ENCODE peak calls at places on chromosomes 11 and 22, in seven cellular contexts. R, S, F, H, L, E and Z are unnamed samples.

GRCh38 chr11:128579790-128580504 is 7.4 kb downstream of the ETS1 start:
- DNase-seq in R (peak; percentile 88), S (no peak), F (no peak), H (no peak), L (no peak), E (no peak), Z (peak; percentile 81)

GRCh38 chr11:79309402-79309801 is 131.4 kb downstream of the TENM4 start:
- DNase-seq in R (no peak), S (no peak), F (no peak), H (no peak), L (no peak), E (no peak), Z (no peak)

GRCh38 chr22:35098921-35099320 is 33.0 kb downstream of the ISX start:
- DNase-seq in R (no peak), S (no peak), F (no peak), H (no peak), L (no peak), E (no peak), Z (no peak)

GRCh38 chr11:1832181-1832988 is 2.4 kb upstream of the SYT8 start:
- DNase-seq in R (peak; percentile 25), S (peak; percentile 78), F (no peak), H (peak; percentile 68), L (no peak), E (no peak), Z (no peak)

GRCh38 chr11:69572861-69573260 is 68.1 kb upstream of the CCND1 start:
- DNase-seq in R (no peak), S (no peak), F (no peak), H (no peak), L (no peak), E (no peak), Z (no peak)

GRCh38 chr11:95453616-95454118 is 222.7 kb upstream of the SESN3 start:
- DNase-seq in R (peak; percentile 56), S (no peak), F (no peak), H (no peak), L (no peak), E (no peak), Z (peak; percentile 87)

GRCh38 chr11:35579557-35580396 is 38.5 kb upstream of the FJX1 start:
- DNase-seq in R (peak; percentile 71), S (peak; percentile 42), F (peak; percentile 44), H (no peak), L (peak; percentile 95), E (peak; percentile 86), Z (peak; percentile 89)

GRCh38 chr11:107898270-107898669 is 30.0 kb upstream of the RAB39A start:
- DNase-seq in R (peak; percentile 49), S (peak; percentile 11), F (no peak), H (no peak), L (peak; percentile 41), E (peak; percentile 22), Z (peak; percentile 66)

GRCh38 chr11:115197433-115197832 is 306.8 kb downstream of the CADM1 start:
- DNase-seq in R (peak; percentile 82), S (no peak), F (no peak), H (no peak), L (no peak), E (no peak), Z (no peak)

GRCh38 chr22:19884954-19885751 is 30.5 kb upstream of the GNB1L start:
- DNase-seq in R (no peak), S (no peak), F (no peak), H (no peak), L (peak; percentile 87), E (no peak), Z (no peak)

GRCh38 chr22:36797988-36798670 is 18.7 kb downstream of the PVALB start:
- DNase-seq in R (no peak), S (no peak), F (no peak), H (no peak), L (no peak), E (no peak), Z (no peak)

GRCh38 chr11:3865388-3866193 is 10.1 kb downstream of the STIM1 start:
- DNase-seq in R (peak; percentile 69), S (peak; percentile 37), F (no peak), H (no peak), L (peak; percentile 56), E (peak; percentile 24), Z (peak; percentile 79)

GRCh38 chr22:37492428-37493344 is 6.5 kb upstream of the MFNG start:
- DNase-seq in R (peak; percentile 82), S (peak; percentile 55), F (peak; percentile 27), H (peak; percentile 63), L (peak; percentile 64), E (peak; percentile 25), Z (peak; percentile 49)

GRCh38 chr11:111696556-111696955 is 69.6 kb downstream of the PPP2R1B start:
- DNase-seq in R (peak; percentile 50), S (no peak), F (no peak), H (no peak), L (peak; percentile 76), E (no peak), Z (peak; percentile 42)